ENCODE peak calls at places on chromosomes 12 and 14, in nine cellular contexts. L is epithelial cell of esophagus; N is fibroblast of lung; H is GM10248; B is naive thymus-derived CD8-positive, alpha-beta T cell; F is hepatic stellate cell; G is NCI-H1694; M is NCI-H187; P is Daoy. S is an unnamed sample.

GRCh38 chr14:67557118-67557517 is 24.0 kb downstream of the PLEKHH1 start:
- DNase-seq in L (peak; percentile 36), N (no peak), H (no peak), B (no peak), F (peak; percentile 46), G (no peak), M (no peak), P (peak; percentile 80), S (no peak)

GRCh38 chr12:50055831-50056628 is 1.4 kb upstream of the ASIC1 start:
- DNase-seq in L (peak; percentile 63), N (peak; percentile 44), H (peak; percentile 83), B (peak; percentile 65), F (peak; percentile 79), G (peak; percentile 32), M (peak; percentile 46), P (peak; percentile 67), S (no peak)

GRCh38 chr14:25120261-25120660 is 70.3 kb upstream of the STXBP6 start:
- DNase-seq in L (no peak), N (no peak), H (no peak), B (no peak), F (no peak), G (no peak), M (no peak), P (no peak), S (no peak)

GRCh38 chr12:107903377-107904061 is 129.0 kb downstream of the ASCL4 start:
- DNase-seq in L (peak; percentile 31), N (no peak), H (peak; percentile 90), B (no peak), F (no peak), G (no peak), M (peak; percentile 80), P (peak; percentile 93), S (no peak)

GRCh38 chr14:39367387-39367751 is 64.9 kb downstream of the FBXO33 start:
- DNase-seq in L (no peak), N (no peak), H (no peak), B (no peak), F (no peak), G (no peak), M (no peak), P (no peak), S (no peak)

GRCh38 chr12:45235087-45236025 is 19.5 kb downstream of the ANO6 start:
- DNase-seq in L (peak; percentile 94), N (peak; percentile 32), H (no peak), B (no peak), F (no peak), G (no peak), M (no peak), P (peak; percentile 74), S (no peak)

GRCh38 chr14:57390806-57391562 is 598 bp downstream of the NAA30 start:
- DNase-seq in L (peak; percentile 35), N (peak; percentile 37), H (peak; percentile 58), B (no peak), F (peak; percentile 39), G (no peak), M (no peak), P (peak; percentile 47), S (no peak)

GRCh38 chr12:73308747-73309146 is 1036.6 kb downstream of the TRHDE start:
- DNase-seq in L (peak; percentile 55), N (no peak), H (no peak), B (no peak), F (no peak), G (no peak), M (no peak), P (peak; percentile 33), S (peak; percentile 5)

GRCh38 chr12:24039113-24039525 is 89.6 kb upstream of the SOX5 start:
- DNase-seq in L (peak; percentile 81), N (peak; percentile 93), H (no peak), B (no peak), F (peak; percentile 60), G (no peak), M (no peak), P (peak; percentile 73), S (peak; percentile 14)

GRCh38 chr14:96362071-96362964 is 823 bp downstream of the ATG2B start:
- DNase-seq in L (peak; percentile 70), N (peak; percentile 37), H (peak; percentile 60), B (peak; percentile 72), F (peak; percentile 18), G (peak; percentile 50), M (peak; percentile 44), P (peak; percentile 45), S (peak; percentile 27)

GRCh38 chr12:83016226-83016835 is 329.6 kb downstream of the TMTC2 start:
- DNase-seq in L (peak; percentile 92), N (peak; percentile 88), H (no peak), B (no peak), F (no peak), G (no peak), M (no peak), P (peak; percentile 41), S (peak; percentile 59)

GRCh38 chr12:106080111-106080732 is 58.5 kb downstream of the NUAK1 start:
- DNase-seq in L (no peak), N (peak; percentile 62), H (no peak), B (no peak), F (peak; percentile 63), G (no peak), M (no peak), P (peak; percentile 28), S (no peak)

GRCh38 chr14:44396226-44396625 is 110.9 kb downstream of the FSCB start:
- DNase-seq in L (peak; percentile 4), N (no peak), H (no peak), B (no peak), F (no peak), G (no peak), M (no peak), P (no peak), S (no peak)